ENCODE peak calls at places on chromosomes 13 and 19, in eight cellular contexts. One of them, this sample, is unnamed.

GRCh38 chr13:45454204-45454603 is 10.5 kb upstream of the COG3 start:
- DNase-seq in activated T-cell treated with anti-CD3 and anti-CD28 coated beads, Interleukin-2, amount 50 U/mL, for 48 hours: no peak
- DNase-seq in Right ventricle myocardium superior: no peak
- DNase-seq in stimulated activated CD4-positive, alpha-beta T cell treated with anti-CD3 and anti-CD28 coated beads, Interleukin-4, amount 100 ng/mL, for 24 hours: no peak
- DNase-seq in GM18507: no peak
- DNase-seq in NCI-H1105 treated with DMSO at 0.1 percent for 48 hours: no peak
- DNase-seq in cardiac fibroblast: no peak
- DNase-seq in mesendoderm: no peak
- DNase-seq in this sample: no peak

GRCh38 chr13:51881296-51881695 is 19.5 kb downstream of the CCDC70 start:
- DNase-seq in NCI-H1105 treated with DMSO at 0.1 percent for 48 hours: no peak
- DNase-seq in cardiac fibroblast: no peak
- DNase-seq in stimulated activated CD4-positive, alpha-beta T cell treated with anti-CD3 and anti-CD28 coated beads, Interleukin-4, amount 100 ng/mL, for 24 hours: no peak
- DNase-seq in mesendoderm: no peak
- DNase-seq in activated T-cell treated with anti-CD3 and anti-CD28 coated beads, Interleukin-2, amount 50 U/mL, for 48 hours: no peak
- DNase-seq in GM18507: no peak
- DNase-seq in Right ventricle myocardium superior: no peak
- DNase-seq in this sample: no peak

GRCh38 chr13:28492527-28493367 is 2.2 kb downstream of the FLT1 start:
- DNase-seq in GM18507: no peak
- DNase-seq in stimulated activated CD4-positive, alpha-beta T cell treated with anti-CD3 and anti-CD28 coated beads, Interleukin-4, amount 100 ng/mL, for 24 hours: peak
- DNase-seq in cardiac fibroblast: no peak
- DNase-seq in NCI-H1105 treated with DMSO at 0.1 percent for 48 hours: no peak
- DNase-seq in activated T-cell treated with anti-CD3 and anti-CD28 coated beads, Interleukin-2, amount 50 U/mL, for 48 hours: peak
- DNase-seq in Right ventricle myocardium superior: no peak
- DNase-seq in mesendoderm: peak
- DNase-seq in this sample: peak

GRCh38 chr13:44158055-44158655 is 215.5 kb upstream of the SERP2 start:
- DNase-seq in NCI-H1105 treated with DMSO at 0.1 percent for 48 hours: no peak
- DNase-seq in cardiac fibroblast: no peak
- DNase-seq in activated T-cell treated with anti-CD3 and anti-CD28 coated beads, Interleukin-2, amount 50 U/mL, for 48 hours: no peak
- DNase-seq in GM18507: no peak
- DNase-seq in Right ventricle myocardium superior: no peak
- DNase-seq in mesendoderm: no peak
- DNase-seq in stimulated activated CD4-positive, alpha-beta T cell treated with anti-CD3 and anti-CD28 coated beads, Interleukin-4, amount 100 ng/mL, for 24 hours: no peak
- DNase-seq in this sample: no peak

GRCh38 chr19:20321139-20321656 is 154.2 kb downstream of the ZNF486 start:
- DNase-seq in GM18507: no peak
- DNase-seq in Right ventricle myocardium superior: no peak
- DNase-seq in cardiac fibroblast: no peak
- DNase-seq in stimulated activated CD4-positive, alpha-beta T cell treated with anti-CD3 and anti-CD28 coated beads, Interleukin-4, amount 100 ng/mL, for 24 hours: no peak
- DNase-seq in activated T-cell treated with anti-CD3 and anti-CD28 coated beads, Interleukin-2, amount 50 U/mL, for 48 hours: no peak
- DNase-seq in NCI-H1105 treated with DMSO at 0.1 percent for 48 hours: no peak
- DNase-seq in mesendoderm: no peak
- DNase-seq in this sample: no peak

GRCh38 chr13:99688776-99689175 is 187.5 kb downstream of the TM9SF2 start:
- DNase-seq in activated T-cell treated with anti-CD3 and anti-CD28 coated beads, Interleukin-2, amount 50 U/mL, for 48 hours: no peak
- DNase-seq in Right ventricle myocardium superior: no peak
- DNase-seq in stimulated activated CD4-positive, alpha-beta T cell treated with anti-CD3 and anti-CD28 coated beads, Interleukin-4, amount 100 ng/mL, for 24 hours: no peak
- DNase-seq in cardiac fibroblast: no peak
- DNase-seq in mesendoderm: peak
- DNase-seq in GM18507: no peak
- DNase-seq in NCI-H1105 treated with DMSO at 0.1 percent for 48 hours: no peak
- DNase-seq in this sample: no peak

GRCh38 chr13:34720618-34721017 is 221.5 kb upstream of the NBEA start:
- DNase-seq in cardiac fibroblast: no peak
- DNase-seq in GM18507: no peak
- DNase-seq in NCI-H1105 treated with DMSO at 0.1 percent for 48 hours: no peak
- DNase-seq in Right ventricle myocardium superior: no peak
- DNase-seq in stimulated activated CD4-positive, alpha-beta T cell treated with anti-CD3 and anti-CD28 coated beads, Interleukin-4, amount 100 ng/mL, for 24 hours: no peak
- DNase-seq in activated T-cell treated with anti-CD3 and anti-CD28 coated beads, Interleukin-2, amount 50 U/mL, for 48 hours: no peak
- DNase-seq in mesendoderm: no peak
- DNase-seq in this sample: no peak

GRCh38 chr13:77325371-77325941 is 1.4 kb downstream of the MYCBP2 start:
- DNase-seq in activated T-cell treated with anti-CD3 and anti-CD28 coated beads, Interleukin-2, amount 50 U/mL, for 48 hours: no peak
- DNase-seq in Right ventricle myocardium superior: no peak
- DNase-seq in cardiac fibroblast: peak
- DNase-seq in GM18507: no peak
- DNase-seq in NCI-H1105 treated with DMSO at 0.1 percent for 48 hours: no peak
- DNase-seq in stimulated activated CD4-positive, alpha-beta T cell treated with anti-CD3 and anti-CD28 coated beads, Interleukin-4, amount 100 ng/mL, for 24 hours: no peak
- DNase-seq in mesendoderm: no peak
- DNase-seq in this sample: no peak

GRCh38 chr19:32324631-32325215 is 20.7 kb upstream of the ZNF507 start:
- DNase-seq in mesendoderm: no peak
- DNase-seq in cardiac fibroblast: no peak
- DNase-seq in GM18507: no peak
- DNase-seq in activated T-cell treated with anti-CD3 and anti-CD28 coated beads, Interleukin-2, amount 50 U/mL, for 48 hours: no peak
- DNase-seq in Right ventricle myocardium superior: no peak
- DNase-seq in NCI-H1105 treated with DMSO at 0.1 percent for 48 hours: peak
- DNase-seq in stimulated activated CD4-positive, alpha-beta T cell treated with anti-CD3 and anti-CD28 coated beads, Interleukin-4, amount 100 ng/mL, for 24 hours: no peak
- DNase-seq in this sample: no peak

GRCh38 chr19:35348909-35349611 is 1.4 kb downstream of the FFAR1 start:
- DNase-seq in NCI-H1105 treated with DMSO at 0.1 percent for 48 hours: no peak
- DNase-seq in activated T-cell treated with anti-CD3 and anti-CD28 coated beads, Interleukin-2, amount 50 U/mL, for 48 hours: peak
- DNase-seq in stimulated activated CD4-positive, alpha-beta T cell treated with anti-CD3 and anti-CD28 coated beads, Interleukin-4, amount 100 ng/mL, for 24 hours: no peak
- DNase-seq in mesendoderm: no peak
- DNase-seq in GM18507: no peak
- DNase-seq in Right ventricle myocardium superior: no peak
- DNase-seq in cardiac fibroblast: no peak
- DNase-seq in this sample: no peak

GRCh38 chr19:13902993-13903555 is 2.8 kb downstream of the BRME1 start:
- DNase-seq in GM18507: no peak
- DNase-seq in NCI-H1105 treated with DMSO at 0.1 percent for 48 hours: no peak
- DNase-seq in stimulated activated CD4-positive, alpha-beta T cell treated with anti-CD3 and anti-CD28 coated beads, Interleukin-4, amount 100 ng/mL, for 24 hours: peak
- DNase-seq in mesendoderm: peak
- DNase-seq in activated T-cell treated with anti-CD3 and anti-CD28 coated beads, Interleukin-2, amount 50 U/mL, for 48 hours: peak
- DNase-seq in cardiac fibroblast: no peak
- DNase-seq in Right ventricle myocardium superior: no peak
- DNase-seq in this sample: peak

GRCh38 chr13:48066310-48066989 is 28.5 kb downstream of the MED4 start:
- DNase-seq in mesendoderm: no peak
- DNase-seq in cardiac fibroblast: peak
- DNase-seq in activated T-cell treated with anti-CD3 and anti-CD28 coated beads, Interleukin-2, amount 50 U/mL, for 48 hours: no peak
- DNase-seq in stimulated activated CD4-positive, alpha-beta T cell treated with anti-CD3 and anti-CD28 coated beads, Interleukin-4, amount 100 ng/mL, for 24 hours: peak
- DNase-seq in NCI-H1105 treated with DMSO at 0.1 percent for 48 hours: peak
- DNase-seq in GM18507: no peak
- DNase-seq in Right ventricle myocardium superior: no peak
- DNase-seq in this sample: peak

GRCh38 chr19:13214036-13214730 is 64.0 kb downstream of the IER2 start:
- DNase-seq in Right ventricle myocardium superior: no peak
- DNase-seq in NCI-H1105 treated with DMSO at 0.1 percent for 48 hours: no peak
- DNase-seq in cardiac fibroblast: no peak
- DNase-seq in mesendoderm: no peak
- DNase-seq in GM18507: no peak
- DNase-seq in activated T-cell treated with anti-CD3 and anti-CD28 coated beads, Interleukin-2, amount 50 U/mL, for 48 hours: no peak
- DNase-seq in stimulated activated CD4-positive, alpha-beta T cell treated with anti-CD3 and anti-CD28 coated beads, Interleukin-4, amount 100 ng/mL, for 24 hours: no peak
- DNase-seq in this sample: no peak

GRCh38 chr19:14542721-14543328 is 13.4 kb downstream of the TECR start:
- DNase-seq in cardiac fibroblast: peak
- DNase-seq in stimulated activated CD4-positive, alpha-beta T cell treated with anti-CD3 and anti-CD28 coated beads, Interleukin-4, amount 100 ng/mL, for 24 hours: no peak
- DNase-seq in activated T-cell treated with anti-CD3 and anti-CD28 coated beads, Interleukin-2, amount 50 U/mL, for 48 hours: no peak
- DNase-seq in Right ventricle myocardium superior: no peak
- DNase-seq in mesendoderm: peak
- DNase-seq in GM18507: no peak
- DNase-seq in NCI-H1105 treated with DMSO at 0.1 percent for 48 hours: no peak
- DNase-seq in this sample: no peak

GRCh38 chr19:19137556-19138109 is 645 bp downstream of the TMEM161A start:
- DNase-seq in stimulated activated CD4-positive, alpha-beta T cell treated with anti-CD3 and anti-CD28 coated beads, Interleukin-4, amount 100 ng/mL, for 24 hours: no peak
- DNase-seq in Right ventricle myocardium superior: no peak
- DNase-seq in activated T-cell treated with anti-CD3 and anti-CD28 coated beads, Interleukin-2, amount 50 U/mL, for 48 hours: peak
- DNase-seq in cardiac fibroblast: peak
- DNase-seq in mesendoderm: no peak
- DNase-seq in NCI-H1105 treated with DMSO at 0.1 percent for 48 hours: no peak
- DNase-seq in GM18507: no peak
- DNase-seq in this sample: no peak

GRCh38 chr19:16873603-16874002 is 15.2 kb upstream of the F2RL3 start:
- DNase-seq in Right ventricle myocardium superior: no peak
- DNase-seq in cardiac fibroblast: no peak
- DNase-seq in mesendoderm: no peak
- DNase-seq in activated T-cell treated with anti-CD3 and anti-CD28 coated beads, Interleukin-2, amount 50 U/mL, for 48 hours: no peak
- DNase-seq in NCI-H1105 treated with DMSO at 0.1 percent for 48 hours: no peak
- DNase-seq in GM18507: no peak
- DNase-seq in stimulated activated CD4-positive, alpha-beta T cell treated with anti-CD3 and anti-CD28 coated beads, Interleukin-4, amount 100 ng/mL, for 24 hours: no peak
- DNase-seq in this sample: no peak

GRCh38 chr19:9323557-9323918 is 441 bp upstream of the ZNF559 start:
- DNase-seq in stimulated activated CD4-positive, alpha-beta T cell treated with anti-CD3 and anti-CD28 coated beads, Interleukin-4, amount 100 ng/mL, for 24 hours: peak
- DNase-seq in GM18507: no peak
- DNase-seq in activated T-cell treated with anti-CD3 and anti-CD28 coated beads, Interleukin-2, amount 50 U/mL, for 48 hours: no peak
- DNase-seq in NCI-H1105 treated with DMSO at 0.1 percent for 48 hours: peak
- DNase-seq in cardiac fibroblast: peak
- DNase-seq in mesendoderm: peak
- DNase-seq in Right ventricle myocardium superior: peak
- DNase-seq in this sample: peak

GRCh38 chr13:99751517-99752199 is 219.9 kb downstream of the ZIC5 start:
- DNase-seq in mesendoderm: no peak
- DNase-seq in Right ventricle myocardium superior: no peak
- DNase-seq in cardiac fibroblast: no peak
- DNase-seq in GM18507: no peak
- DNase-seq in NCI-H1105 treated with DMSO at 0.1 percent for 48 hours: no peak
- DNase-seq in stimulated activated CD4-positive, alpha-beta T cell treated with anti-CD3 and anti-CD28 coated beads, Interleukin-4, amount 100 ng/mL, for 24 hours: no peak
- DNase-seq in activated T-cell treated with anti-CD3 and anti-CD28 coated beads, Interleukin-2, amount 50 U/mL, for 48 hours: no peak
- DNase-seq in this sample: no peak

GRCh38 chr19:30625947-30626346 is 253.8 kb downstream of the ZNF536 start:
- DNase-seq in stimulated activated CD4-positive, alpha-beta T cell treated with anti-CD3 and anti-CD28 coated beads, Interleukin-4, amount 100 ng/mL, for 24 hours: no peak
- DNase-seq in cardiac fibroblast: no peak
- DNase-seq in GM18507: no peak
- DNase-seq in mesendoderm: no peak
- DNase-seq in activated T-cell treated with anti-CD3 and anti-CD28 coated beads, Interleukin-2, amount 50 U/mL, for 48 hours: no peak
- DNase-seq in Right ventricle myocardium superior: no peak
- DNase-seq in NCI-H1105 treated with DMSO at 0.1 percent for 48 hours: no peak
- DNase-seq in this sample: no peak

GRCh38 chr13:63287926-63288325 is 1872.3 kb upstream of the PCDH20 start:
- DNase-seq in mesendoderm: no peak
- DNase-seq in activated T-cell treated with anti-CD3 and anti-CD28 coated beads, Interleukin-2, amount 50 U/mL, for 48 hours: no peak
- DNase-seq in GM18507: no peak
- DNase-seq in stimulated activated CD4-positive, alpha-beta T cell treated with anti-CD3 and anti-CD28 coated beads, Interleukin-4, amount 100 ng/mL, for 24 hours: no peak
- DNase-seq in NCI-H1105 treated with DMSO at 0.1 percent for 48 hours: no peak
- DNase-seq in Right ventricle myocardium superior: no peak
- DNase-seq in cardiac fibroblast: no peak
- DNase-seq in this sample: no peak

GRCh38 chr19:46578450-46578849 is 22.7 kb upstream of the CALM3 start:
- DNase-seq in GM18507: no peak
- DNase-seq in cardiac fibroblast: no peak
- DNase-seq in activated T-cell treated with anti-CD3 and anti-CD28 coated beads, Interleukin-2, amount 50 U/mL, for 48 hours: no peak
- DNase-seq in Right ventricle myocardium superior: no peak
- DNase-seq in NCI-H1105 treated with DMSO at 0.1 percent for 48 hours: no peak
- DNase-seq in mesendoderm: no peak
- DNase-seq in stimulated activated CD4-positive, alpha-beta T cell treated with anti-CD3 and anti-CD28 coated beads, Interleukin-4, amount 100 ng/mL, for 24 hours: no peak
- DNase-seq in this sample: no peak

GRCh38 chr19:1855040-1855827 is 7.0 kb upstream of the REXO1 start:
- DNase-seq in mesendoderm: peak
- DNase-seq in NCI-H1105 treated with DMSO at 0.1 percent for 48 hours: no peak
- DNase-seq in GM18507: peak
- DNase-seq in Right ventricle myocardium superior: peak
- DNase-seq in cardiac fibroblast: peak
- DNase-seq in activated T-cell treated with anti-CD3 and anti-CD28 coated beads, Interleukin-2, amount 50 U/mL, for 48 hours: peak
- DNase-seq in stimulated activated CD4-positive, alpha-beta T cell treated with anti-CD3 and anti-CD28 coated beads, Interleukin-4, amount 100 ng/mL, for 24 hours: peak
- DNase-seq in this sample: peak

GRCh38 chr19:11387154-11388034 is 3.3 kb upstream of the EPOR start:
- DNase-seq in cardiac fibroblast: no peak
- DNase-seq in Right ventricle myocardium superior: no peak
- DNase-seq in activated T-cell treated with anti-CD3 and anti-CD28 coated beads, Interleukin-2, amount 50 U/mL, for 48 hours: no peak
- DNase-seq in mesendoderm: no peak
- DNase-seq in stimulated activated CD4-positive, alpha-beta T cell treated with anti-CD3 and anti-CD28 coated beads, Interleukin-4, amount 100 ng/mL, for 24 hours: no peak
- DNase-seq in GM18507: no peak
- DNase-seq in NCI-H1105 treated with DMSO at 0.1 percent for 48 hours: no peak
- DNase-seq in this sample: no peak